ENCODE peak calls at places on chromosomes 6 and 20, in eight cellular contexts. C is C1 segment of cervical spinal cord; D is activated T-cell treated with anti-CD3 and anti-CD28 coated beads for 1 hour; Y is activated CD4-positive, alpha-beta T cell treated with anti-CD3 and anti-CD28 coated beads, Interleukin-2, amount 50 U/mL, for 1 hour; K is cardiac septum; T is stimulated activated CD4-positive, alpha-beta T cell treated with anti-CD3 and anti-CD28 coated beads, Interleukin-12 subunit alpha, Interleukin-12 subunit beta, amount 100 ng/mL, for 24 hours; M is fibroblast of lung; O is NCI-H1092. X is an unnamed sample.
A peak's percentile ranks its signal among the peaks of the same experiment; 100 is the strongest.

GRCh38 chr6:159132664-159133063 is 36.5 kb upstream of the FNDC1 start:
- DNase-seq in C (no peak), D (no peak), Y (no peak), K (no peak), T (no peak), M (no peak), O (no peak), X (no peak)

GRCh38 chr6:169230923-169231789 is 22.5 kb downstream of the THBS2 start:
- DNase-seq in C (no peak), D (no peak), Y (no peak), K (no peak), T (no peak), M (no peak), O (no peak), X (no peak)

GRCh38 chr6:83861077-83861476 is 1.6 kb downstream of the CYB5R4 start:
- DNase-seq in C (no peak), D (no peak), Y (no peak), K (no peak), T (no peak), M (no peak), O (no peak), X (no peak)

GRCh38 chr20:14915356-14915755 is 577.9 kb upstream of the FLRT3 start:
- DNase-seq in C (no peak), D (no peak), Y (no peak), K (no peak), T (no peak), M (no peak), O (no peak), X (no peak)

GRCh38 chr6:44234101-44235090 is 11.0 kb downstream of the SLC29A1 start:
- DNase-seq in C (peak; percentile 62), D (no peak), Y (no peak), K (peak; percentile 91), T (no peak), M (peak; percentile 87), O (peak; percentile 65), X (peak; percentile 42)

GRCh38 chr6:90098637-90099036 is 198.0 kb downstream of the BACH2 start:
- DNase-seq in C (no peak), D (no peak), Y (no peak), K (no peak), T (no peak), M (peak; percentile 61), O (no peak), X (no peak)

GRCh38 chr6:77015350-77015749 is 447.9 kb downstream of the HTR1B start:
- DNase-seq in C (no peak), D (no peak), Y (no peak), K (no peak), T (no peak), M (peak; percentile 56), O (no peak), X (no peak)

GRCh38 chr6:109336221-109336955 is 45.9 kb downstream of the CD164 start:
- DNase-seq in C (no peak), D (no peak), Y (no peak), K (no peak), T (no peak), M (peak; percentile 15), O (no peak), X (no peak)

GRCh38 chr6:16396497-16397319 is 158.3 kb downstream of the GMPR start:
- DNase-seq in C (no peak), D (no peak), Y (no peak), K (no peak), T (no peak), M (peak; percentile 11), O (no peak), X (no peak)

X was measured in progenitor cell of endocrine pancreas.